ENCODE peak calls at places on chromosomes 5 and 9, in four cellular contexts. F is body of pancreas, C is kidney epithelial cell, K is neural crest cell. L is an unnamed sample.

GRCh38 chr5:140317859-140318258 is 15.0 kb upstream of the PFDN1 start:
- DNase-seq in K (no peak), C (no peak), F (no peak), L (peak)

GRCh38 chr9:113219972-113220371 is 1.1 kb downstream of the FKBP15 start:
- DNase-seq in K (no peak), C (no peak), F (no peak), L (peak)

GRCh38 chr5:164097747-164098146 is 592.3 kb downstream of the MAT2B start:
- DNase-seq in K (no peak), F (no peak), C (no peak), L (peak)

GRCh38 chr9:114092336-114092735 is 6.8 kb downstream of the KIF12 start:
- DNase-seq in F (no peak), C (no peak), K (no peak), L (no peak)

GRCh38 chr5:24623018-24623417 is 21.8 kb downstream of the CDH10 start:
- DNase-seq in C (no peak), F (no peak), K (no peak), L (no peak)

GRCh38 chr9:27261517-27262211 is 35.3 kb downstream of the EQTN start:
- DNase-seq in F (no peak), K (no peak), C (no peak), L (peak)

GRCh38 chr5:50663636-50664035 is 2.8 kb upstream of the PARP8 start:
- DNase-seq in K (no peak), F (peak), C (no peak), L (no peak)

GRCh38 chr9:15087031-15087417 is 176.8 kb upstream of the FREM1 start:
- DNase-seq in F (no peak), K (no peak), C (no peak), L (no peak)

GRCh38 chr5:34986965-34987364 is 57.6 kb downstream of the DNAJC21 start:
- DNase-seq in K (no peak), F (no peak), C (no peak), L (no peak)

GRCh38 chr5:135874461-135874860 is 21.2 kb downstream of the IL9 start:
- DNase-seq in F (no peak), K (no peak), C (no peak), L (no peak)

GRCh38 chr5:135877570-135878155 is 18.0 kb downstream of the IL9 start:
- DNase-seq in F (no peak), K (no peak), C (no peak), L (no peak)

GRCh38 chr5:135871268-135871895 is 24.3 kb downstream of the IL9 start:
- DNase-seq in K (no peak), F (no peak), C (no peak), L (no peak)

GRCh38 chr5:135875567-135875966 is 20.1 kb downstream of the IL9 start:
- DNase-seq in C (no peak), K (no peak), F (no peak), L (no peak)

GRCh38 chr5:135873831-135874230 is 21.8 kb downstream of the IL9 start:
- DNase-seq in F (no peak), C (no peak), K (no peak), L (peak)
- TF ChIP-seq CTCF in F (no peak), C (no peak), K (no peak), L (no peak)

DNA sequence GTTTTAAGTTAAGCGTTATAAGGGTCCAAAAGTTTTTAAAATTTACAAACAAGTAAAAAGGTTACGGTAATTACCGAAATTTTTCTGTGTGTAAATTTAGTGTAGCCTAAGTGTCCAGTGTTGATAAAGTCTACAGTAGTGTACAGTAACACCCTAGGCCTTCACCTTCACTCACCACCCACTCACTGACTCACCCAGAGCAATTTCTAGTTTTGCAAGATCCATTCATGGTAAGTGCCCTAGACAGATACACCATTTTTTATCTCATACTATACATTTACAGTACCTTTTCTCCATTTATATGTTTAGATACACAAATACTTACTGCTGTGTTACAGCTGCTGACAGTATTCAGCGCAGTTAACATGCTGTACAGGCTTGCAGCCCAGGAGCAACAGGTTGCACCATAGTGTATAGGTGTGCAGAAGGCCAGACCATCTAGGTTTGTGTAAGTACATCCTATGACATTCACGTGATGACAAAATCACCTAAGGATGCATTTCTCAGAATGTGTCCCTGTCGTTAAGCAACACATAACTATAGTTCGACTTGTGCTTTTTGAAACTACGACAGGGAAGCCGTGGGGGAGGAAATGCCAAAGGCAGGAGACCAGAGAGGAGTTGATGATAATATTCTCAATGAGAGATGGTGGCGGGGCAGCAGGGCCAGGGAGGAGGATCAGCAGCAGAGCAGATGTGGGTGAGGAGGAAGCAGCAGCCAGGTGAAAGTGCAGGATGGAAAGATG is 48.6 kb downstream of the PSMB7 start:
- DNase-seq in K (no peak), F (no peak), C (peak), L (peak)
- TF ChIP-seq CTCF in K (no peak), F (no peak), C (no peak), L (no peak)

GRCh38 chr5:2783223-2783622 is 31.7 kb upstream of the IRX2 start:
- DNase-seq in F (no peak), K (no peak), C (no peak), L (peak)
- TF ChIP-seq CTCF in F (no peak), K (peak), C (no peak), L (peak)

GRCh38 chr5:69029292-69029691 is 64.5 kb upstream of the SLC30A5 start:
- DNase-seq in K (no peak), F (no peak), C (no peak), L (no peak)

GRCh38 chr5:69019665-69020064 is 74.1 kb upstream of the SLC30A5 start:
- DNase-seq in F (no peak), C (no peak), K (no peak), L (no peak)

DNA sequence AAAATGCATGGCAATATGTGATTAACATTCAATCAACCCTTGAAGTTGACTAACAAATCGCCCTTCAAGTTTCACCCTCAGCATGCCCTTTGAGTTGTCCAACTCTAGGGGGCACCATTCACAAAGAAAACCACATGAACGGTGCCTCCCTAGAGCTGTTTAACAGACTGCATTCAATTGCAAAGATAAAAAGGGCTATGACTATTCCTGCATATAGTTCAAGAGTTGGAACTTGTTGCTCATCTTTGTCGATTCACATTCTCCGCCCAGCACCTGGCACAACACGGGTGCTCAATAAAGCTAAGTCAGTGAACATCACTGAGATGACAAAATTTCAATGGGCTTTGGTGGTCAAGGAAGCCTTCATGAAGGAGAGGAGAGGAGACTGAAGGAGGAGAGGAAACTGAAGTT is 69.6 kb upstream of the SLC30A5 start:
- DNase-seq in K (no peak), C (no peak), F (peak), L (peak)
- TF ChIP-seq CTCF in K (peak), C (peak), F (peak), L (peak)